ENCODE peak calls at places on chromosome X, in eight cellular contexts. One of them, this sample, is unnamed.
A peak's percentile ranks its signal among the peaks of the same experiment; 100 is the strongest.

GRCh38 chrX:10173331-10173900 is 16.6 kb downstream of the CLCN4 start:
- DNase-seq in right lobe of liver: peak; percentile 73
- DNase-seq in heart left ventricle: no peak
- DNase-seq in choroid plexus epithelial cell: peak; percentile 97
- DNase-seq in fibroblast of lung: peak; percentile 50
- DNase-seq in ovary: peak; percentile 81
- DNase-seq in cardiac fibroblast: peak; percentile 87
- DNase-seq in neural progenitor cell: peak; percentile 73
- DNase-seq in this sample: peak; percentile 93

GRCh38 chrX:49176421-49177326 is 5.0 kb downstream of the PLP2 start:
- DNase-seq in right lobe of liver: no peak
- DNase-seq in heart left ventricle: no peak
- DNase-seq in choroid plexus epithelial cell: no peak
- DNase-seq in fibroblast of lung: no peak
- DNase-seq in ovary: no peak
- DNase-seq in cardiac fibroblast: no peak
- DNase-seq in neural progenitor cell: no peak
- DNase-seq in this sample: no peak

GRCh38 chrX:81174286-81174685 is 27.4 kb downstream of the HMGN5 start:
- DNase-seq in right lobe of liver: no peak
- DNase-seq in heart left ventricle: no peak
- DNase-seq in choroid plexus epithelial cell: peak; percentile 48
- DNase-seq in fibroblast of lung: peak; percentile 49
- DNase-seq in ovary: no peak
- DNase-seq in cardiac fibroblast: peak; percentile 62
- DNase-seq in neural progenitor cell: no peak
- DNase-seq in this sample: peak; percentile 32

GRCh38 chrX:120205816-120206753 is 44.5 kb upstream of the ZBTB33 start:
- DNase-seq in right lobe of liver: no peak
- DNase-seq in heart left ventricle: no peak
- DNase-seq in choroid plexus epithelial cell: no peak
- DNase-seq in fibroblast of lung: no peak
- DNase-seq in ovary: no peak
- DNase-seq in cardiac fibroblast: no peak
- DNase-seq in neural progenitor cell: no peak
- DNase-seq in this sample: no peak

GRCh38 chrX:72620550-72621145 is 48.0 kb upstream of the HDAC8 start:
- DNase-seq in right lobe of liver: no peak
- DNase-seq in heart left ventricle: peak; percentile 19
- DNase-seq in choroid plexus epithelial cell: peak; percentile 93
- DNase-seq in fibroblast of lung: peak; percentile 91
- DNase-seq in ovary: peak; percentile 66
- DNase-seq in cardiac fibroblast: peak; percentile 89
- DNase-seq in neural progenitor cell: no peak
- DNase-seq in this sample: peak; percentile 95

GRCh38 chrX:125532411-125533089 is 212.9 kb downstream of the TEX13C start:
- DNase-seq in right lobe of liver: no peak
- DNase-seq in heart left ventricle: no peak
- DNase-seq in choroid plexus epithelial cell: no peak
- DNase-seq in fibroblast of lung: no peak
- DNase-seq in ovary: no peak
- DNase-seq in cardiac fibroblast: no peak
- DNase-seq in neural progenitor cell: no peak
- DNase-seq in this sample: no peak

GRCh38 chrX:83469551-83469950 is 38.5 kb upstream of the POU3F4 start:
- DNase-seq in right lobe of liver: peak; percentile 45
- DNase-seq in heart left ventricle: no peak
- DNase-seq in choroid plexus epithelial cell: peak; percentile 0
- DNase-seq in fibroblast of lung: no peak
- DNase-seq in ovary: no peak
- DNase-seq in cardiac fibroblast: peak; percentile 7
- DNase-seq in neural progenitor cell: peak; percentile 29
- DNase-seq in this sample: peak; percentile 5

GRCh38 chrX:131677655-131678628 is 134.1 kb downstream of the OR13H1 start:
- DNase-seq in right lobe of liver: peak; percentile 39
- DNase-seq in heart left ventricle: peak; percentile 29
- DNase-seq in choroid plexus epithelial cell: peak; percentile 33
- DNase-seq in fibroblast of lung: peak; percentile 30
- DNase-seq in ovary: peak; percentile 39
- DNase-seq in cardiac fibroblast: peak; percentile 26
- DNase-seq in neural progenitor cell: peak; percentile 70
- DNase-seq in this sample: peak; percentile 29

GRCh38 chrX:153614818-153615217 is 15.9 kb upstream of the CCNQ start:
- DNase-seq in right lobe of liver: no peak
- DNase-seq in heart left ventricle: no peak
- DNase-seq in choroid plexus epithelial cell: no peak
- DNase-seq in fibroblast of lung: no peak
- DNase-seq in ovary: no peak
- DNase-seq in cardiac fibroblast: no peak
- DNase-seq in neural progenitor cell: no peak
- DNase-seq in this sample: no peak

GRCh38 chrX:7131621-7132020 is 15.9 kb upstream of the STS start:
- DNase-seq in right lobe of liver: no peak
- DNase-seq in heart left ventricle: no peak
- DNase-seq in choroid plexus epithelial cell: no peak
- DNase-seq in fibroblast of lung: no peak
- DNase-seq in ovary: no peak
- DNase-seq in cardiac fibroblast: no peak
- DNase-seq in neural progenitor cell: no peak
- DNase-seq in this sample: no peak

GRCh38 chrX:152798945-152799344 is 29.5 kb upstream of the MAGEA6 start:
- DNase-seq in right lobe of liver: no peak
- DNase-seq in heart left ventricle: no peak
- DNase-seq in choroid plexus epithelial cell: no peak
- DNase-seq in fibroblast of lung: no peak
- DNase-seq in ovary: no peak
- DNase-seq in cardiac fibroblast: no peak
- DNase-seq in neural progenitor cell: no peak
- DNase-seq in this sample: no peak

GRCh38 chrX:133868687-133869086 is 116.7 kb downstream of the GPC3 start:
- DNase-seq in right lobe of liver: no peak
- DNase-seq in heart left ventricle: no peak
- DNase-seq in choroid plexus epithelial cell: no peak
- DNase-seq in fibroblast of lung: no peak
- DNase-seq in ovary: no peak
- DNase-seq in cardiac fibroblast: no peak
- DNase-seq in neural progenitor cell: no peak
- DNase-seq in this sample: no peak

GRCh38 chrX:31265383-31265782 is 193.5 kb upstream of the FTHL17 start:
- DNase-seq in right lobe of liver: peak; percentile 45
- DNase-seq in heart left ventricle: no peak
- DNase-seq in choroid plexus epithelial cell: no peak
- DNase-seq in fibroblast of lung: no peak
- DNase-seq in ovary: no peak
- DNase-seq in cardiac fibroblast: no peak
- DNase-seq in neural progenitor cell: no peak
- DNase-seq in this sample: no peak
- H3K4me3 ChIP-seq in right lobe of liver: peak overlapping the region; percentile 68
- H3K4me3 ChIP-seq in heart left ventricle: no peak overlapping the region
- H3K4me3 ChIP-seq in choroid plexus epithelial cell: peak overlapping the region; percentile 73
- H3K4me3 ChIP-seq in fibroblast of lung: no peak overlapping the region
- H3K4me3 ChIP-seq in ovary: no peak overlapping the region
- H3K4me3 ChIP-seq in cardiac fibroblast: peak overlapping the region; percentile 21
- H3K4me3 ChIP-seq in neural progenitor cell: peak overlapping the region; percentile 12
- H3K4me3 ChIP-seq in this sample: no peak overlapping the region

GRCh38 chrX:112147206-112147605 is 64.6 kb upstream of the TRPC5 start:
- DNase-seq in right lobe of liver: peak; percentile 20
- DNase-seq in heart left ventricle: no peak
- DNase-seq in choroid plexus epithelial cell: peak; percentile 0
- DNase-seq in fibroblast of lung: no peak
- DNase-seq in ovary: no peak
- DNase-seq in cardiac fibroblast: no peak
- DNase-seq in neural progenitor cell: peak; percentile 63
- DNase-seq in this sample: peak; percentile 5
- TF ChIP-seq CTCF in right lobe of liver: peak; percentile 57
- TF ChIP-seq CTCF in heart left ventricle: no peak
- TF ChIP-seq CTCF in choroid plexus epithelial cell: peak; percentile 25
- TF ChIP-seq CTCF in fibroblast of lung: peak; percentile 31
- TF ChIP-seq CTCF in ovary: no peak
- TF ChIP-seq CTCF in cardiac fibroblast: no peak
- TF ChIP-seq CTCF in neural progenitor cell: peak; percentile 75
- TF ChIP-seq CTCF in this sample: peak; percentile 53

GRCh38 chrX:23885803-23886202 is 21.9 kb downstream of the APOO start:
- DNase-seq in right lobe of liver: no peak
- DNase-seq in heart left ventricle: no peak
- DNase-seq in choroid plexus epithelial cell: peak; percentile 48
- DNase-seq in fibroblast of lung: no peak
- DNase-seq in ovary: no peak
- DNase-seq in cardiac fibroblast: no peak
- DNase-seq in neural progenitor cell: no peak
- DNase-seq in this sample: no peak

GRCh38 chrX:23890933-23891332 is 16.8 kb downstream of the APOO start:
- DNase-seq in right lobe of liver: no peak
- DNase-seq in heart left ventricle: no peak
- DNase-seq in choroid plexus epithelial cell: no peak
- DNase-seq in fibroblast of lung: no peak
- DNase-seq in ovary: no peak
- DNase-seq in cardiac fibroblast: peak; percentile 16
- DNase-seq in neural progenitor cell: no peak
- DNase-seq in this sample: no peak

GRCh38 chrX:23887448-23887847 is 20.3 kb downstream of the APOO start:
- DNase-seq in right lobe of liver: no peak
- DNase-seq in heart left ventricle: no peak
- DNase-seq in choroid plexus epithelial cell: no peak
- DNase-seq in fibroblast of lung: no peak
- DNase-seq in ovary: no peak
- DNase-seq in cardiac fibroblast: no peak
- DNase-seq in neural progenitor cell: no peak
- DNase-seq in this sample: no peak

GRCh38 chrX:23888887-23889501 is 18.7 kb downstream of the APOO start:
- DNase-seq in right lobe of liver: no peak
- DNase-seq in heart left ventricle: no peak
- DNase-seq in choroid plexus epithelial cell: no peak
- DNase-seq in fibroblast of lung: no peak
- DNase-seq in ovary: no peak
- DNase-seq in cardiac fibroblast: peak; percentile 52
- DNase-seq in neural progenitor cell: no peak
- DNase-seq in this sample: peak; percentile 41

DNA sequence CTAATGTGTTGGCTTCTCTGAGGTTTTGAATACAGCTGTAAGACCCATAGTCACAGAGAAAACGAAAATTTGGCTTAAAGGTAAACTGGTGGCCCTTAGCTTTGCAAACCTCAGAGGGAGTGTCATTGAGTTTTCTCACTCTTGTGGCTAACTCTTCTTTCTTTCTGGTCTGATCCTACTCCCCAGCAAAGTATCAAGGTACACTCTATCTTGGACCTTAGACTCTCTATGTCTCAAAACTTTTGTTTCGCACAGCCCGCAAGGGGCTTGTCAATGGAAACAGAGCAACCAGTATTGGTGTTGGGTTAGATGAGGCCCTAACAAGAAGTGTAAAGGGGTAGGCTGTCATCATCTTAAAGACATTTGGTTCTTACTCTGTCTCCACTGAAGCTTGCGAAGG is 19.8 kb downstream of the APOO start:
- DNase-seq in right lobe of liver: no peak
- DNase-seq in heart left ventricle: no peak
- DNase-seq in choroid plexus epithelial cell: no peak
- DNase-seq in fibroblast of lung: no peak
- DNase-seq in ovary: no peak
- DNase-seq in cardiac fibroblast: no peak
- DNase-seq in neural progenitor cell: no peak
- DNase-seq in this sample: no peak
- H3K4me3 ChIP-seq in right lobe of liver: no peak overlapping the region
- H3K4me3 ChIP-seq in heart left ventricle: no peak overlapping the region
- H3K4me3 ChIP-seq in choroid plexus epithelial cell: no peak overlapping the region
- H3K4me3 ChIP-seq in fibroblast of lung: no peak overlapping the region
- H3K4me3 ChIP-seq in ovary: no peak overlapping the region
- H3K4me3 ChIP-seq in cardiac fibroblast: no peak overlapping the region
- H3K4me3 ChIP-seq in neural progenitor cell: no peak overlapping the region
- H3K4me3 ChIP-seq in this sample: no peak overlapping the region

GRCh38 chrX:108699368-108699767 is 37.0 kb downstream of the IRS4 start:
- DNase-seq in right lobe of liver: no peak
- DNase-seq in heart left ventricle: no peak
- DNase-seq in choroid plexus epithelial cell: peak; percentile 51
- DNase-seq in fibroblast of lung: peak; percentile 35
- DNase-seq in ovary: no peak
- DNase-seq in cardiac fibroblast: peak; percentile 44
- DNase-seq in neural progenitor cell: peak; percentile 54
- DNase-seq in this sample: peak; percentile 41
- TF ChIP-seq CTCF in right lobe of liver: peak; percentile 60
- TF ChIP-seq CTCF in heart left ventricle: no peak
- TF ChIP-seq CTCF in choroid plexus epithelial cell: peak; percentile 39
- TF ChIP-seq CTCF in fibroblast of lung: peak; percentile 24
- TF ChIP-seq CTCF in ovary: peak; percentile 11
- TF ChIP-seq CTCF in cardiac fibroblast: no peak
- TF ChIP-seq CTCF in neural progenitor cell: peak; percentile 66
- TF ChIP-seq CTCF in this sample: peak; percentile 49

GRCh38 chrX:15664487-15665444 is at the start of gene CLTRN:
- DNase-seq in right lobe of liver: no peak
- DNase-seq in heart left ventricle: no peak
- DNase-seq in choroid plexus epithelial cell: no peak
- DNase-seq in fibroblast of lung: no peak
- DNase-seq in ovary: no peak
- DNase-seq in cardiac fibroblast: no peak
- DNase-seq in neural progenitor cell: no peak
- DNase-seq in this sample: no peak

DNA sequence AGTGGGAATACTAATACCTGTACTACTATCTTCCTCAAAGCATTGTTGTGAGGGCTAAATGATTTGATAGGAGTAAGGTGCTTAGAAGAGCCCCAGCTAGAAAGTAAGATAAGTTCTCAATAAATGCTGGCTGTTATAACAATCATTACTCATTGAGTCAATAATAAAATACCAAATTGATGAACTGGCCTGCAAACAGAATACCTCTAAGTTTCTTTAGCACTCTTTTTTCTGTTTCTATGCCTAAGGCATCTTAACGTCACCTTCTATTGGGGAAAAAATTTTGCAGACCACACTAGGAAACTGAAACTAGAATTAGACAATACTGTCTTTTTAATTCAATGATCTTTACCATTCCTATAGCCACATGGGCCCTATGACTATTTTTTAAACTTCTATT is 1.2 kb downstream of the CLTRN start:
- DNase-seq in right lobe of liver: no peak
- DNase-seq in heart left ventricle: no peak
- DNase-seq in choroid plexus epithelial cell: no peak
- DNase-seq in fibroblast of lung: no peak
- DNase-seq in ovary: no peak
- DNase-seq in cardiac fibroblast: no peak
- DNase-seq in neural progenitor cell: no peak
- DNase-seq in this sample: no peak
- H3K4me3 ChIP-seq in right lobe of liver: no peak overlapping the region
- H3K4me3 ChIP-seq in heart left ventricle: no peak overlapping the region
- H3K4me3 ChIP-seq in choroid plexus epithelial cell: no peak overlapping the region
- H3K4me3 ChIP-seq in fibroblast of lung: no peak overlapping the region
- H3K4me3 ChIP-seq in ovary: no peak overlapping the region
- H3K4me3 ChIP-seq in cardiac fibroblast: no peak overlapping the region
- H3K4me3 ChIP-seq in neural progenitor cell: no peak overlapping the region
- H3K4me3 ChIP-seq in this sample: no peak overlapping the region

DNA sequence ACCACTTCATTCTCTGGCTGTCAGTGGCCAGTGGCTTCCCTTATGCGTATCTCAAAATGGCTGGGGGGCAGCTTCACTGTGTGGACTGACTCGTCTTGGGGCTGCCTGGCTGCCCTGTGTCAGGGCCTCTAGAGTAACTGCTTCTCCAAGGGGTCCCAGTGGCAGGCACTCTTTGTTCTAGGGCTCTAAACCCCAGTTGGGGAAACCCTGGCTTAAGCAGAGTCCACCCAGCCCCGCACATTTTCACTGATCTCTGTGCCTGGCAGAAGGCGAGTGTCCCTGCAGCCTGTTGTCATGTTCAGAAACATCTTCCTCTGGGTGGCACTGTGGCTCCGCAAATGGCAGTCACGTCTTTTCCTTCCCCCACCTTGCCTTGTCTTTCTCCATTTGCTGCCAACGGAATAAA is 59.7 kb downstream of the NBDY start:
- DNase-seq in right lobe of liver: peak; percentile 1
- DNase-seq in heart left ventricle: no peak
- DNase-seq in choroid plexus epithelial cell: peak; percentile 40
- DNase-seq in fibroblast of lung: no peak
- DNase-seq in ovary: no peak
- DNase-seq in cardiac fibroblast: no peak
- DNase-seq in neural progenitor cell: no peak
- DNase-seq in this sample: peak; percentile 58
- TF ChIP-seq CTCF in right lobe of liver: no peak
- TF ChIP-seq CTCF in heart left ventricle: no peak
- TF ChIP-seq CTCF in choroid plexus epithelial cell: peak; percentile 38
- TF ChIP-seq CTCF in fibroblast of lung: no peak
- TF ChIP-seq CTCF in ovary: no peak
- TF ChIP-seq CTCF in cardiac fibroblast: no peak
- TF ChIP-seq CTCF in neural progenitor cell: no peak
- TF ChIP-seq CTCF in this sample: peak; percentile 24

This sample was measured in fibroblast of mammary gland.